ENCODE peak calls at places on chromosomes 3 and 15, in four cellular contexts. G is H54; D is NCI-H510A treated with DMSO at 0.1 percent for 48 hours; Z is activated effector memory CD4-positive, alpha-beta T cell treated with Interleukin-2 at 50 U/mL for 16 hours. F is an unnamed sample.

GRCh38 chr3:32437898-32438297 is 46.2 kb downstream of the CMTM7 start:
- DNase-seq in G (no peak), D (no peak), Z (no peak), F (no peak)

GRCh38 chr3:46923559-46924350 is 46.2 kb downstream of the PTH1R start:
- DNase-seq in G (no peak), D (no peak), Z (no peak), F (no peak)

GRCh38 chr15:89379818-89380217 is 45.2 kb upstream of the POLG start:
- DNase-seq in G (no peak), D (no peak), Z (no peak), F (no peak)

GRCh38 chr15:67091966-67092677 is 26.7 kb downstream of the SMAD3 start:
- DNase-seq in G (no peak), D (no peak), Z (no peak), F (no peak)

GRCh38 chr3:141275511-141275910 is 43.9 kb downstream of the PXYLP1 start:
- DNase-seq in G (no peak), D (no peak), Z (no peak), F (no peak)

GRCh38 chr3:169501777-169502320 is 161.7 kb downstream of the MECOM start:
- DNase-seq in G (no peak), D (no peak), Z (no peak), F (no peak)

GRCh38 chr15:36797128-36797527 is 217.7 kb downstream of the CDIN1 start:
- DNase-seq in G (no peak), D (no peak), Z (no peak), F (no peak)

GRCh38 chr3:33940149-33940548 is 141.7 kb downstream of the PDCD6IP start:
- DNase-seq in G (no peak), D (no peak), Z (no peak), F (no peak)

GRCh38 chr3:60365360-60365759 is 885.9 kb downstream of the FHIT start:
- DNase-seq in G (no peak), D (no peak), Z (no peak), F (no peak)

GRCh38 chr15:35141743-35142356 is 56.8 kb upstream of the NANOGP8 start:
- DNase-seq in G (no peak), D (no peak), Z (no peak), F (no peak)

GRCh38 chr3:161559177-161559998 is 62.8 kb downstream of the OTOL1 start:
- DNase-seq in G (no peak), D (peak), Z (no peak), F (no peak)

GRCh38 chr15:53580371-53580770 is 179.1 kb downstream of the WDR72 start:
- DNase-seq in G (no peak), D (no peak), Z (no peak), F (no peak)

GRCh38 chr15:70873232-70874054 is 18.8 kb downstream of the THAP10 start:
- DNase-seq in G (no peak), D (no peak), Z (no peak), F (no peak)

GRCh38 chr15:92527197-92527596 is 128.4 kb downstream of the FAM174B start:
- DNase-seq in G (no peak), D (no peak), Z (no peak), F (no peak)

GRCh38 chr3:86969500-86970189 is 21.3 kb downstream of the VGLL3 start:
- DNase-seq in G (no peak), D (no peak), Z (no peak), F (no peak)

GRCh38 chr15:90191795-90192494 is 9.2 kb upstream of the SEMA4B start:
- DNase-seq in G (no peak), D (peak), Z (peak), F (no peak)

GRCh38 chr3:128397484-128397883 is 69.2 kb downstream of the DNAJB8 start:
- DNase-seq in G (no peak), D (no peak), Z (no peak), F (no peak)

GRCh38 chr15:47129033-47129432 is 588.3 kb upstream of the SEMA6D start:
- DNase-seq in G (no peak), D (no peak), Z (no peak), F (no peak)

GRCh38 chr3:34727700-34728099 is 911.6 kb upstream of the ARPP21 start:
- DNase-seq in G (no peak), D (no peak), Z (no peak), F (no peak)

GRCh38 chr3:63364495-63364894 is 86.4 kb downstream of the SYNPR start:
- DNase-seq in G (no peak), D (no peak), Z (no peak), F (no peak)

GRCh38 chr3:63086190-63086589 is 191.9 kb upstream of the SYNPR start:
- DNase-seq in G (no peak), D (no peak), Z (no peak), F (no peak)